ENCODE peak calls at places on chromosomes 12 and 14, in six cellular contexts. F is stimulated activated naive CD8-positive, alpha-beta T cell treated with anti-CD3 and anti-CD28 coated beads, Interleukin-15, amount 100 ng/mL, for 72 hours; Z is activated naive CD4-positive, alpha-beta T cell; U is EL; V is smooth muscle cell of the brain vasculature; S is T follicular helper cell. Q is an unnamed sample.

GRCh38 chr12:90199008-90199407 is 490.4 kb upstream of the ATP2B1 start:
- DNase-seq in S (no peak), V (no peak), F (no peak), Z (no peak), U (no peak), Q (no peak)

GRCh38 chr14:50836515-50836914 is 5.6 kb upstream of the NIN start:
- DNase-seq in Z (no peak), V (no peak), F (no peak), U (peak), S (no peak), Q (no peak)

GRCh38 chr12:47095446-47096236 is 15.9 kb upstream of the AMIGO2 start:
- DNase-seq in V (no peak), F (no peak), S (no peak), Z (no peak), U (peak), Q (peak)

GRCh38 chr12:65123435-65124063 is 2.4 kb upstream of the WIF1 start:
- DNase-seq in V (peak), S (no peak), U (peak), F (no peak), Z (no peak), Q (peak)

GRCh38 chr12:51028126-51028810 is 2.1 kb upstream of the SLC11A2 start:
- DNase-seq in F (peak), Z (no peak), U (peak), V (no peak), S (no peak), Q (peak)

GRCh38 chr14:79706382-79706781 is 504.9 kb downstream of the DIO2 start:
- DNase-seq in S (no peak), V (no peak), F (no peak), U (no peak), Z (no peak), Q (no peak)

GRCh38 chr12:6188954-6189353 is 11.2 kb upstream of the CD9 start:
- DNase-seq in U (no peak), V (no peak), S (no peak), F (no peak), Z (no peak), Q (no peak)

GRCh38 chr12:31714406-31715271 is 14.2 kb downstream of the AMN1 start:
- DNase-seq in S (no peak), U (no peak), Z (no peak), F (no peak), V (no peak), Q (no peak)

GRCh38 chr12:75657866-75658265 is 146.5 kb upstream of the KRR1 start:
- DNase-seq in Z (no peak), S (no peak), F (no peak), V (no peak), U (peak), Q (no peak)

GRCh38 chr14:102238131-102238530 is 66.8 kb downstream of the MOK start:
- DNase-seq in Z (no peak), U (peak), F (no peak), S (no peak), V (no peak), Q (peak)

GRCh38 chr12:2051700-2052625 is 824 bp upstream of the CACNA1C start:
- DNase-seq in V (no peak), S (no peak), F (no peak), U (peak), Z (no peak), Q (no peak)

GRCh38 chr12:103930787-103931536 is 752 bp downstream of the HSP90B1 start:
- DNase-seq in S (no peak), U (peak), V (no peak), Z (no peak), F (peak), Q (peak)

GRCh38 chr12:26822051-26822450 is 10.9 kb downstream of the ITPR2 start:
- DNase-seq in V (no peak), U (peak), F (no peak), S (no peak), Z (no peak), Q (peak)

GRCh38 chr14:92386637-92387036 is 63.7 kb downstream of the SLC24A4 start:
- DNase-seq in F (no peak), S (no peak), Z (no peak), V (no peak), U (no peak), Q (no peak)

GRCh38 chr12:116662612-116663144 is 75.2 kb downstream of the SPRING1 start:
- DNase-seq in S (no peak), Z (no peak), V (peak), F (no peak), U (peak), Q (no peak)

GRCh38 chr12:2286461-2287131 is 233.8 kb downstream of the CACNA1C start:
- DNase-seq in S (no peak), Z (no peak), V (no peak), U (peak), F (no peak), Q (no peak)

GRCh38 chr12:59115526-59115925 is 195.2 kb upstream of the LRIG3 start:
- DNase-seq in F (no peak), V (no peak), S (no peak), U (peak), Z (no peak), Q (no peak)

GRCh38 chr14:55586411-55586810 is 6.4 kb downstream of the KTN1 start:
- DNase-seq in F (no peak), V (no peak), S (no peak), Z (no peak), U (no peak), Q (no peak)

GRCh38 chr12:15757553-15758255 is 31.5 kb downstream of the EPS8 start:
- DNase-seq in S (no peak), V (no peak), U (peak), Z (no peak), F (no peak), Q (peak)

GRCh38 chr12:508795-509194 is 49.1 kb downstream of the B4GALNT3 start:
- DNase-seq in U (no peak), S (no peak), Z (no peak), F (no peak), V (no peak), Q (peak)

GRCh38 chr12:59874781-59875180 is 279.0 kb downstream of the SLC16A7 start:
- DNase-seq in S (no peak), Z (no peak), U (no peak), F (no peak), V (no peak), Q (no peak)

GRCh38 chr14:86022031-86022629 is 492.2 kb downstream of the FLRT2 start:
- DNase-seq in V (no peak), U (peak), F (no peak), Z (no peak), S (no peak), Q (no peak)

GRCh38 chr12:93287152-93287551 is 90.6 kb upstream of the NUDT4 start:
- DNase-seq in V (no peak), F (no peak), U (peak), S (no peak), Z (no peak), Q (no peak)

GRCh38 chr14:92582706-92583452 is 69.3 kb downstream of the RIN3 start:
- DNase-seq in Z (no peak), V (no peak), S (no peak), U (no peak), F (peak), Q (no peak)

GRCh38 chr12:123139926-123140674 is 10.8 kb downstream of the PITPNM2 start:
- DNase-seq in S (no peak), F (no peak), U (peak), Z (no peak), V (no peak), Q (peak)

GRCh38 chr12:30578426-30578825 is 117.2 kb downstream of the IPO8 start:
- DNase-seq in Z (no peak), F (no peak), U (no peak), V (no peak), S (no peak), Q (no peak)

GRCh38 chr14:55438066-55438683 is 2.2 kb downstream of the TBPL2 start:
- DNase-seq in Z (no peak), S (no peak), U (peak), V (no peak), F (no peak), Q (peak)

Q was measured in PC-3.